ENCODE peak calls at places on chromosomes 11 and 22, in nine cellular contexts. One of them, this sample, is unnamed.

GRCh38 chr11:2940166-2940929 is 11.1 kb upstream of the PHLDA2 start:
- DNase-seq in neural progenitor cell: no peak
- DNase-seq in GM06990: no peak
- DNase-seq in HL-60: no peak
- DNase-seq in transverse colon: peak
- DNase-seq in fibroblast of the aortic adventitia: peak
- DNase-seq in CD8-positive, alpha-beta T cell: peak
- DNase-seq in dorsolateral prefrontal cortex: no peak
- DNase-seq in astrocyte of the cerebellum: no peak
- DNase-seq in this sample: peak

GRCh38 chr11:69445131-69445470 is 36.4 kb upstream of the LINC01488 start:
- DNase-seq in neural progenitor cell: no peak
- DNase-seq in GM06990: no peak
- DNase-seq in HL-60: no peak
- DNase-seq in transverse colon: no peak
- DNase-seq in fibroblast of the aortic adventitia: no peak
- DNase-seq in CD8-positive, alpha-beta T cell: no peak
- DNase-seq in dorsolateral prefrontal cortex: peak
- DNase-seq in astrocyte of the cerebellum: no peak
- DNase-seq in this sample: peak

GRCh38 chr11:199004-199581 is 6.2 kb downstream of the SCGB1C1 start:
- DNase-seq in neural progenitor cell: no peak
- DNase-seq in GM06990: no peak
- DNase-seq in HL-60: no peak
- DNase-seq in transverse colon: peak
- DNase-seq in fibroblast of the aortic adventitia: no peak
- DNase-seq in CD8-positive, alpha-beta T cell: peak
- DNase-seq in dorsolateral prefrontal cortex: peak
- DNase-seq in astrocyte of the cerebellum: no peak
- DNase-seq in this sample: no peak

GRCh38 chr11:68009391-68010000 is 631 bp upstream of the ALDH3B1 start:
- DNase-seq in neural progenitor cell: no peak
- DNase-seq in GM06990: no peak
- DNase-seq in HL-60: no peak
- DNase-seq in transverse colon: no peak
- DNase-seq in fibroblast of the aortic adventitia: peak
- DNase-seq in CD8-positive, alpha-beta T cell: no peak
- DNase-seq in dorsolateral prefrontal cortex: no peak
- DNase-seq in astrocyte of the cerebellum: no peak
- DNase-seq in this sample: peak

GRCh38 chr11:35277827-35278226 is 138.9 kb downstream of the CD44 start:
- DNase-seq in neural progenitor cell: no peak
- DNase-seq in GM06990: no peak
- DNase-seq in HL-60: no peak
- DNase-seq in transverse colon: no peak
- DNase-seq in fibroblast of the aortic adventitia: no peak
- DNase-seq in CD8-positive, alpha-beta T cell: no peak
- DNase-seq in dorsolateral prefrontal cortex: no peak
- DNase-seq in astrocyte of the cerebellum: no peak
- DNase-seq in this sample: no peak

GRCh38 chr11:120375076-120375475 is 38.9 kb downstream of the ARHGEF12 start:
- DNase-seq in neural progenitor cell: no peak
- DNase-seq in GM06990: no peak
- DNase-seq in HL-60: no peak
- DNase-seq in transverse colon: no peak
- DNase-seq in fibroblast of the aortic adventitia: no peak
- DNase-seq in CD8-positive, alpha-beta T cell: no peak
- DNase-seq in dorsolateral prefrontal cortex: no peak
- DNase-seq in astrocyte of the cerebellum: no peak
- DNase-seq in this sample: no peak

GRCh38 chr22:46844606-46845210 is 82.3 kb downstream of the TBC1D22A start:
- DNase-seq in neural progenitor cell: no peak
- DNase-seq in GM06990: no peak
- DNase-seq in HL-60: no peak
- DNase-seq in transverse colon: no peak
- DNase-seq in fibroblast of the aortic adventitia: no peak
- DNase-seq in CD8-positive, alpha-beta T cell: no peak
- DNase-seq in dorsolateral prefrontal cortex: peak
- DNase-seq in astrocyte of the cerebellum: no peak
- DNase-seq in this sample: no peak

GRCh38 chr11:112579282-112579681 is 318.6 kb upstream of the PLET1 start:
- DNase-seq in neural progenitor cell: no peak
- DNase-seq in GM06990: no peak
- DNase-seq in HL-60: no peak
- DNase-seq in transverse colon: no peak
- DNase-seq in fibroblast of the aortic adventitia: no peak
- DNase-seq in CD8-positive, alpha-beta T cell: no peak
- DNase-seq in dorsolateral prefrontal cortex: no peak
- DNase-seq in astrocyte of the cerebellum: no peak
- DNase-seq in this sample: no peak

GRCh38 chr22:26416670-26417270 is 12.3 kb upstream of the ASPHD2 start:
- DNase-seq in neural progenitor cell: peak
- DNase-seq in GM06990: no peak
- DNase-seq in HL-60: no peak
- DNase-seq in transverse colon: no peak
- DNase-seq in fibroblast of the aortic adventitia: peak
- DNase-seq in CD8-positive, alpha-beta T cell: no peak
- DNase-seq in dorsolateral prefrontal cortex: no peak
- DNase-seq in astrocyte of the cerebellum: peak
- DNase-seq in this sample: no peak

GRCh38 chr11:69311767-69312385 is 17.9 kb downstream of the MYEOV start:
- DNase-seq in neural progenitor cell: no peak
- DNase-seq in GM06990: no peak
- DNase-seq in HL-60: peak
- DNase-seq in transverse colon: no peak
- DNase-seq in fibroblast of the aortic adventitia: no peak
- DNase-seq in CD8-positive, alpha-beta T cell: peak
- DNase-seq in dorsolateral prefrontal cortex: no peak
- DNase-seq in astrocyte of the cerebellum: no peak
- DNase-seq in this sample: peak

GRCh38 chr11:38553033-38553432 is 1955.0 kb upstream of the RAG2 start:
- DNase-seq in neural progenitor cell: no peak
- DNase-seq in GM06990: no peak
- DNase-seq in HL-60: no peak
- DNase-seq in transverse colon: no peak
- DNase-seq in fibroblast of the aortic adventitia: no peak
- DNase-seq in CD8-positive, alpha-beta T cell: no peak
- DNase-seq in dorsolateral prefrontal cortex: no peak
- DNase-seq in astrocyte of the cerebellum: peak
- DNase-seq in this sample: no peak

GRCh38 chr11:38543951-38544350 is 1945.9 kb upstream of the RAG2 start:
- DNase-seq in neural progenitor cell: no peak
- DNase-seq in GM06990: no peak
- DNase-seq in HL-60: no peak
- DNase-seq in transverse colon: no peak
- DNase-seq in fibroblast of the aortic adventitia: no peak
- DNase-seq in CD8-positive, alpha-beta T cell: no peak
- DNase-seq in dorsolateral prefrontal cortex: no peak
- DNase-seq in astrocyte of the cerebellum: no peak
- DNase-seq in this sample: no peak

GRCh38 chr11:38543311-38543710 is 1945.3 kb upstream of the RAG2 start:
- DNase-seq in neural progenitor cell: no peak
- DNase-seq in GM06990: no peak
- DNase-seq in HL-60: no peak
- DNase-seq in transverse colon: no peak
- DNase-seq in fibroblast of the aortic adventitia: peak
- DNase-seq in CD8-positive, alpha-beta T cell: no peak
- DNase-seq in dorsolateral prefrontal cortex: no peak
- DNase-seq in astrocyte of the cerebellum: peak
- DNase-seq in this sample: no peak

DNA sequence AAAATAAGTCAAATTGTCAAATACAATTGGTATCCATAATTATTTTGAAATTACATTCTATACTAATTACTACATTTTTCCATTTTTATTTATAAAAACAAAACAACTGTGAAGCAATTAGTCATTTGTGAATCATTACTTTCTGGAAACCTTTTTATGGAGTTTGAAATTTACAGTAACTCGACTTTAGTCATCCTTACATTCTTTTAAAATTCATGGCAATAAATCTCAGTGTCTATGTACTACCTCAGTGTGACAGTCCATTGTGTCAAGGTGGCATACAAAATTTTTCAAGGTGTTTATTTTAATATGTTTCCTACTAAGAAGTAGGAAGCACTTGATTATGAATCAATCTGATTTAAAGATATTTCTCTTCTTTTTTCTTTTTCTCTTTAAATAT is 1949.4 kb upstream of the RAG2 start:
- DNase-seq in neural progenitor cell: no peak
- DNase-seq in GM06990: no peak
- DNase-seq in HL-60: no peak
- DNase-seq in transverse colon: no peak
- DNase-seq in fibroblast of the aortic adventitia: no peak
- DNase-seq in CD8-positive, alpha-beta T cell: no peak
- DNase-seq in dorsolateral prefrontal cortex: no peak
- DNase-seq in astrocyte of the cerebellum: no peak
- DNase-seq in this sample: no peak
- TF ChIP-seq CTCF in neural progenitor cell: no peak
- TF ChIP-seq CTCF in GM06990: no peak
- TF ChIP-seq CTCF in HL-60: no peak
- TF ChIP-seq CTCF in transverse colon: no peak
- TF ChIP-seq CTCF in fibroblast of the aortic adventitia: no peak
- TF ChIP-seq CTCF in CD8-positive, alpha-beta T cell: no peak
- TF ChIP-seq CTCF in dorsolateral prefrontal cortex: no peak
- TF ChIP-seq CTCF in astrocyte of the cerebellum: no peak
- TF ChIP-seq CTCF in this sample: no peak

GRCh38 chr11:94563848-94564442 is 3.2 kb upstream of the PIWIL4 start:
- DNase-seq in neural progenitor cell: no peak
- DNase-seq in GM06990: no peak
- DNase-seq in HL-60: no peak
- DNase-seq in transverse colon: no peak
- DNase-seq in fibroblast of the aortic adventitia: no peak
- DNase-seq in CD8-positive, alpha-beta T cell: no peak
- DNase-seq in dorsolateral prefrontal cortex: no peak
- DNase-seq in astrocyte of the cerebellum: no peak
- DNase-seq in this sample: no peak

GRCh38 chr11:94558932-94559331 is 8.2 kb upstream of the PIWIL4 start:
- DNase-seq in neural progenitor cell: no peak
- DNase-seq in GM06990: no peak
- DNase-seq in HL-60: no peak
- DNase-seq in transverse colon: no peak
- DNase-seq in fibroblast of the aortic adventitia: no peak
- DNase-seq in CD8-positive, alpha-beta T cell: no peak
- DNase-seq in dorsolateral prefrontal cortex: no peak
- DNase-seq in astrocyte of the cerebellum: no peak
- DNase-seq in this sample: no peak

GRCh38 chr11:94567181-94567670 is at the start of gene PIWIL4:
- DNase-seq in neural progenitor cell: no peak
- DNase-seq in GM06990: no peak
- DNase-seq in HL-60: no peak
- DNase-seq in transverse colon: no peak
- DNase-seq in fibroblast of the aortic adventitia: no peak
- DNase-seq in CD8-positive, alpha-beta T cell: no peak
- DNase-seq in dorsolateral prefrontal cortex: no peak
- DNase-seq in astrocyte of the cerebellum: no peak
- DNase-seq in this sample: no peak

GRCh38 chr11:94558468-94558867 is 8.7 kb upstream of the PIWIL4 start:
- DNase-seq in neural progenitor cell: no peak
- DNase-seq in GM06990: no peak
- DNase-seq in HL-60: no peak
- DNase-seq in transverse colon: no peak
- DNase-seq in fibroblast of the aortic adventitia: no peak
- DNase-seq in CD8-positive, alpha-beta T cell: no peak
- DNase-seq in dorsolateral prefrontal cortex: no peak
- DNase-seq in astrocyte of the cerebellum: no peak
- DNase-seq in this sample: peak

GRCh38 chr11:94563176-94563847 is 3.9 kb upstream of the PIWIL4 start:
- DNase-seq in neural progenitor cell: no peak
- DNase-seq in GM06990: no peak
- DNase-seq in HL-60: no peak
- DNase-seq in transverse colon: no peak
- DNase-seq in fibroblast of the aortic adventitia: peak
- DNase-seq in CD8-positive, alpha-beta T cell: no peak
- DNase-seq in dorsolateral prefrontal cortex: no peak
- DNase-seq in astrocyte of the cerebellum: no peak
- DNase-seq in this sample: no peak
- TF ChIP-seq CTCF in neural progenitor cell: no peak
- TF ChIP-seq CTCF in GM06990: no peak
- TF ChIP-seq CTCF in HL-60: no peak
- TF ChIP-seq CTCF in transverse colon: no peak
- TF ChIP-seq CTCF in fibroblast of the aortic adventitia: peak
- TF ChIP-seq CTCF in CD8-positive, alpha-beta T cell: no peak
- TF ChIP-seq CTCF in dorsolateral prefrontal cortex: no peak
- TF ChIP-seq CTCF in astrocyte of the cerebellum: peak
- TF ChIP-seq CTCF in this sample: peak

DNA sequence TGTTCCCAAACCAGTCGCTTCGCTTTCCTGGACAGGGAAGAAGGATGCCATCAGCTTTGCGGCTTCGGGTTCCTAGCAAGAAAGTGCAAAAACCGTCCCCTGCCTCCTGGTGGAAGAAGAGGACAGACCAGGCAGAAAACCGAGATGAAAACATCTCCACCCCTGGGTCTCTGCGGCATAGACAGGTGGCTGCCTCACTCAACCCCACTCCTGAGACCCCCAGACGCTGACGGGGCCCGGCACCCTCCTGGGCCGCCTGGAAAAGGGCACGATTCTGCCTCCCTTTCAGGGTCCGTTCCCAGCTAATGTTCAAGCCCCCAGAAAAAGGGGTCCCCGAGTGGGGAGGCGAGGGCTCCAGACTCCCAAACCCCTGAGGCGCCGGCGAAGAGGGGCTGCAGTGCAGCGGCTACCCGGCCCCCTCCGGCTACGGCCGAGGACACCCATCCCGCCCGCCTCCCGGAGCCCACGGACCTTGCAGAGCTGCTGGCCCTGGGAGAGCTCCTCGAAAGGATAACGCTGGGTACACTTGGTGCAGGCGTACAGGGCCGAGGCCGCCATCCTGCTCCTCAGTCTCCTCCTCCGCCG is 569 bp downstream of the FAM76B start:
- DNase-seq in neural progenitor cell: peak
- DNase-seq in GM06990: no peak
- DNase-seq in HL-60: no peak
- DNase-seq in transverse colon: peak
- DNase-seq in fibroblast of the aortic adventitia: peak
- DNase-seq in CD8-positive, alpha-beta T cell: peak
- DNase-seq in dorsolateral prefrontal cortex: no peak
- DNase-seq in astrocyte of the cerebellum: peak
- DNase-seq in this sample: peak
- TF ChIP-seq CTCF in neural progenitor cell: peak
- TF ChIP-seq CTCF in GM06990: peak
- TF ChIP-seq CTCF in HL-60: no peak
- TF ChIP-seq CTCF in transverse colon: no peak
- TF ChIP-seq CTCF in fibroblast of the aortic adventitia: peak
- TF ChIP-seq CTCF in CD8-positive, alpha-beta T cell: peak
- TF ChIP-seq CTCF in dorsolateral prefrontal cortex: no peak
- TF ChIP-seq CTCF in astrocyte of the cerebellum: peak
- TF ChIP-seq CTCF in this sample: no peak

DNA sequence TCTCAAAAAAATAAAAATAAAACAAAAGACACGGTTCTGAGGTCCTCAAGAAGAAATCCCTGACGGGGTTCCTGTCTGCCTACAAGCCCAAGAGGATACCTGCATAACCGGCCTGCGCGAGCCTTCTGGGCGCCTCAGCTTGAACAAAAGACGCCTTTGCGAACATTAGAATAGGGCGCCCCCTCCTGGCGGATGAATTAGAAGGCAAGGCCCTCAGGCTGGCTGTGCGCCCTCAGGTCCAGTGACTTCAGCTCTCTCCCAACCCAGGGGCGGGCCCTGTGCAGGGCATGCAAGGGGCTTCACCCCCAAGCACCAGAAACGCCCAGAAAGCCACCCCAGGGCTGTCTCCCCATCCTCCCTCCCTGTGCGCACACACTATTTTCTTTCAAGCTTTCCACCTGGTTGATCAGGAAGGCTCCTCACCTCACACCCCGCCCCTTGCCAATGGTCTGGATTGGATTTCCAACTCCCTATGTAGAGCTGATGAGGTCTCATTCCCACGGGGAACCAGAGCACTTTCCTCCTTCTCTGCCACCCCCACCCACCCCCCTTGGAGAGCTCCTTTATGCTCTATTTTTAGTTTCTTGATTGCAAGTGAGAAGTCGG is 273.3 kb downstream of the BUD13 start:
- DNase-seq in neural progenitor cell: peak
- DNase-seq in GM06990: peak
- DNase-seq in HL-60: peak
- DNase-seq in transverse colon: peak
- DNase-seq in fibroblast of the aortic adventitia: peak
- DNase-seq in CD8-positive, alpha-beta T cell: peak
- DNase-seq in dorsolateral prefrontal cortex: no peak
- DNase-seq in astrocyte of the cerebellum: no peak
- DNase-seq in this sample: no peak
- TF ChIP-seq CTCF in neural progenitor cell: peak
- TF ChIP-seq CTCF in GM06990: peak
- TF ChIP-seq CTCF in HL-60: peak
- TF ChIP-seq CTCF in transverse colon: peak
- TF ChIP-seq CTCF in fibroblast of the aortic adventitia: peak
- TF ChIP-seq CTCF in CD8-positive, alpha-beta T cell: no peak
- TF ChIP-seq CTCF in dorsolateral prefrontal cortex: peak
- TF ChIP-seq CTCF in astrocyte of the cerebellum: peak
- TF ChIP-seq CTCF in this sample: peak

This sample was measured in CD14-positive monocyte.